ENCODE peak calls at places on chromosomes 12 and 14, in nine cellular contexts. G is endodermal cell; O is T-helper 2 cell; X is NCI-H2171 treated with DMSO at 0.1 percent for 48 hours; K is small intestine; V is aorta; A is activated CD4-positive, alpha-beta T cell treated with anti-CD3 and anti-CD28 coated beads, Interleukin-2, amount 10 ng/mL, durations not matched to agents 7 days and 5 days; N is NCI-H1092; I is WTC11. C is an unnamed sample.

GRCh38 chr12:52006726-52007157 is at the start of gene TAMALIN:
- DNase-seq in G (no peak), O (peak), X (peak), K (peak), V (peak), A (peak), N (no peak), I (peak), C (peak)

GRCh38 chr14:85165091-85165490 is 364.9 kb upstream of the FLRT2 start:
- DNase-seq in G (no peak), O (no peak), X (peak), K (no peak), V (no peak), A (no peak), N (no peak), I (no peak), C (no peak)

GRCh38 chr14:79051009-79051710 is 881.0 kb downstream of the NRXN3 start:
- DNase-seq in G (no peak), O (no peak), X (no peak), K (no peak), V (no peak), A (no peak), N (no peak), I (no peak), C (no peak)

GRCh38 chr14:93100570-93100969 is 15.2 kb downstream of the ITPK1 start:
- DNase-seq in G (no peak), O (no peak), X (peak), K (no peak), V (no peak), A (no peak), N (no peak), I (no peak), C (peak)

GRCh38 chr14:44895716-44896115 is 66.0 kb downstream of the KLHL28 start:
- DNase-seq in G (no peak), O (no peak), X (no peak), K (no peak), V (no peak), A (no peak), N (no peak), I (no peak), C (no peak)

GRCh38 chr12:48818831-48819590 is 715 bp downstream of the CACNB3 start:
- DNase-seq in G (no peak), O (peak), X (peak), K (no peak), V (no peak), A (peak), N (no peak), I (peak), C (no peak)

GRCh38 chr14:55446127-55446736 is 5.8 kb upstream of the TBPL2 start:
- DNase-seq in G (peak), O (peak), X (peak), K (peak), V (no peak), A (peak), N (peak), I (peak), C (peak)

GRCh38 chr12:133023566-133023965 is 13.7 kb upstream of the ZNF84 start:
- DNase-seq in G (no peak), O (no peak), X (no peak), K (no peak), V (no peak), A (no peak), N (no peak), I (no peak), C (no peak)

GRCh38 chr14:57295261-57295660 is 26.5 kb downstream of the AP5M1 start:
- DNase-seq in G (no peak), O (no peak), X (no peak), K (no peak), V (no peak), A (no peak), N (no peak), I (no peak), C (no peak)

GRCh38 chr12:7460375-7461259 is 16.7 kb upstream of the CD163L1 start:
- DNase-seq in G (peak), O (peak), X (peak), K (peak), V (no peak), A (peak), N (peak), I (peak), C (peak)

GRCh38 chr12:57781241-57781640 is 1.3 kb upstream of the TSFM start:
- DNase-seq in G (no peak), O (no peak), X (no peak), K (no peak), V (no peak), A (no peak), N (no peak), I (no peak), C (no peak)

GRCh38 chr12:94948232-94948810 is 55.2 kb downstream of the NDUFA12 start:
- DNase-seq in G (no peak), O (no peak), X (no peak), K (no peak), V (no peak), A (no peak), N (no peak), I (no peak), C (no peak)

GRCh38 chr14:23695220-23695999 is 59.2 kb downstream of the DHRS2 start:
- DNase-seq in G (peak), O (no peak), X (no peak), K (peak), V (no peak), A (no peak), N (no peak), I (peak), C (peak)

GRCh38 chr12:69988601-69989194 is 163.7 kb downstream of the MYRFL start:
- DNase-seq in G (no peak), O (no peak), X (no peak), K (peak), V (no peak), A (no peak), N (no peak), I (no peak), C (no peak)

GRCh38 chr12:21637985-21638891 is 19.4 kb downstream of the LDHB start:
- DNase-seq in G (no peak), O (no peak), X (no peak), K (peak), V (no peak), A (no peak), N (no peak), I (no peak), C (no peak)

GRCh38 chr12:51362747-51363342 is 16.4 kb upstream of the CELA1 start:
- DNase-seq in G (no peak), O (no peak), X (no peak), K (no peak), V (no peak), A (no peak), N (no peak), I (no peak), C (no peak)

GRCh38 chr12:98532687-98533304 is 17.4 kb downstream of the TMPO start:
- DNase-seq in G (peak), O (peak), X (peak), K (peak), V (no peak), A (peak), N (no peak), I (no peak), C (peak)

GRCh38 chr14:38108681-38109080 is 99.0 kb upstream of the SSTR1 start:
- DNase-seq in G (no peak), O (no peak), X (no peak), K (no peak), V (no peak), A (no peak), N (no peak), I (no peak), C (no peak)

GRCh38 chr14:85380891-85381290 is 149.1 kb upstream of the FLRT2 start:
- DNase-seq in G (no peak), O (no peak), X (no peak), K (no peak), V (no peak), A (no peak), N (no peak), I (no peak), C (no peak)

GRCh38 chr14:64465208-64465821 is at the start of gene AKAP5:
- DNase-seq in G (peak), O (peak), X (peak), K (peak), V (peak), A (peak), N (peak), I (peak), C (peak)

C was measured in H7.